ENCODE peak calls at places on chromosomes 11 and 22, in eight cellular contexts. T is activated naive CD8-positive, alpha-beta T cell treated with anti-CD3 and anti-CD28 coated beads, Interleukin-2, amount 50 U/mL, for 24 hours; W is nephron progenitor cell; P is GM23338; S is CD4-positive, alpha-beta T cell; J is epithelial cell of prostate; F is LoVo; B is ovary. E is an unnamed sample.

GRCh38 chr11:71096751-71097388 is 155.5 kb downstream of the SHANK2 start:
- DNase-seq in T (no peak), W (no peak), P (no peak), S (no peak), J (no peak), F (no peak), B (no peak), E (no peak)

GRCh38 chr11:17063171-17064002 is 14.1 kb downstream of the RPS13 start:
- DNase-seq in T (peak), W (peak), P (peak), S (no peak), J (no peak), F (peak), B (peak), E (peak)

GRCh38 chr11:118322721-118323120 is 18.2 kb downstream of the CD3E start:
- DNase-seq in T (no peak), W (no peak), P (no peak), S (no peak), J (no peak), F (no peak), B (no peak), E (no peak)

GRCh38 chr11:971092-971690 is 45.5 kb downstream of the AP2A2 start:
- DNase-seq in T (no peak), W (no peak), P (no peak), S (no peak), J (no peak), F (no peak), B (no peak), E (no peak)

GRCh38 chr11:83151274-83151977 is 5.5 kb upstream of the PCF11 start:
- DNase-seq in T (no peak), W (no peak), P (no peak), S (no peak), J (no peak), F (peak), B (no peak), E (no peak)

GRCh38 chr11:6413791-6414231 is 5.1 kb downstream of the APBB1 start:
- DNase-seq in T (peak), W (no peak), P (no peak), S (peak), J (no peak), F (no peak), B (no peak), E (no peak)

GRCh38 chr11:65780770-65781151 is at the start of gene AP5B1:
- DNase-seq in T (peak), W (peak), P (peak), S (peak), J (no peak), F (peak), B (peak), E (peak)

GRCh38 chr22:30235687-30236170 is 10.8 kb downstream of the LIF start:
- DNase-seq in T (no peak), W (no peak), P (peak), S (no peak), J (no peak), F (peak), B (no peak), E (no peak)

GRCh38 chr11:130719516-130719915 is 196.8 kb downstream of the SNX19 start:
- DNase-seq in T (no peak), W (no peak), P (no peak), S (no peak), J (no peak), F (no peak), B (no peak), E (no peak)

E was measured in endothelial cell.